ENCODE peak calls at places on chromosomes 12 and 14, in seven cellular contexts. Y is PC-9; O is ovary; R is right cardiac atrium; B is CD8-positive, alpha-beta T cell; L is fibroblast of lung; S is GM23248. U is an unnamed sample.
A peak's percentile ranks its signal among the peaks of the same experiment; 100 is the strongest.

GRCh38 chr12:121494093-121494787 is 86.6 kb downstream of the KDM2B start:
- DNase-seq in O (peak; percentile 25), Y (no peak), B (peak; percentile 71), R (no peak), S (peak; percentile 46), L (no peak), U (peak; percentile 13)

GRCh38 chr12:123354600-123354999 is 10.0 kb downstream of the SBNO1 start:
- DNase-seq in O (no peak), S (no peak), L (peak; percentile 32), Y (no peak), R (no peak), B (no peak), U (no peak)

GRCh38 chr12:14948672-14949071 is 10.3 kb upstream of the ERP27 start:
- DNase-seq in O (peak; percentile 51), Y (no peak), R (no peak), B (peak; percentile 58), L (peak; percentile 87), S (peak; percentile 75), U (peak; percentile 51)

GRCh38 chr14:59707778-59708635 is 131.4 kb upstream of the CCDC175 start:
- DNase-seq in R (no peak), L (peak; percentile 4), S (peak; percentile 2), O (no peak), B (no peak), Y (no peak), U (no peak)

GRCh38 chr12:102415515-102415914 is 64.8 kb downstream of the IGF1 start:
- DNase-seq in R (no peak), O (no peak), L (no peak), B (no peak), Y (no peak), S (no peak), U (no peak)

GRCh38 chr12:95319694-95320331 is 102.2 kb downstream of the VEZT start:
- DNase-seq in R (no peak), O (no peak), S (no peak), B (no peak), Y (peak; percentile 71), L (peak; percentile 61), U (no peak)

GRCh38 chr14:77830692-77831091 is 30.8 kb downstream of the ADCK1 start:
- DNase-seq in L (no peak), S (no peak), O (no peak), R (no peak), B (no peak), Y (peak; percentile 91), U (no peak)

GRCh38 chr12:124792961-124793441 is 70.7 kb downstream of the SCARB1 start:
- DNase-seq in O (no peak), S (no peak), L (peak; percentile 60), B (no peak), Y (no peak), R (no peak), U (no peak)

GRCh38 chr14:24741871-24742270 is 107.9 kb upstream of the GZMB start:
- DNase-seq in Y (no peak), O (no peak), S (peak; percentile 64), R (no peak), B (no peak), L (peak; percentile 72), U (no peak)

GRCh38 chr14:40292664-40293063 is 860.4 kb upstream of the FBXO33 start:
- DNase-seq in Y (no peak), R (no peak), S (no peak), O (no peak), B (no peak), L (no peak), U (no peak)

GRCh38 chr12:98352835-98353234 is 162.6 kb upstream of the TMPO start:
- DNase-seq in Y (no peak), R (no peak), S (peak; percentile 34), O (no peak), B (no peak), L (peak; percentile 67), U (no peak)

GRCh38 chr14:75969126-75969525 is 12.7 kb downstream of the TGFB3 start:
- DNase-seq in O (no peak), L (no peak), B (no peak), Y (no peak), R (no peak), S (no peak), U (no peak)

GRCh38 chr14:55926007-55926406 is 192.2 kb upstream of the PELI2 start:
- DNase-seq in O (no peak), B (no peak), Y (no peak), R (no peak), S (no peak), L (no peak), U (no peak)

GRCh38 chr12:124688356-124688992 is 121.1 kb upstream of the NCOR2 start:
- DNase-seq in S (no peak), Y (no peak), B (no peak), O (no peak), R (no peak), L (peak; percentile 51), U (no peak)

GRCh38 chr14:105879867-105880561 is 353.6 kb downstream of the TMEM121 start:
- DNase-seq in S (no peak), Y (no peak), L (no peak), R (no peak), B (peak; percentile 10), O (peak; percentile 4), U (no peak)

GRCh38 chr12:49086116-49086515 is 8.5 kb downstream of the DHH start:
- DNase-seq in R (no peak), L (peak; percentile 55), O (no peak), Y (no peak), B (no peak), S (peak; percentile 78), U (no peak)

GRCh38 chr14:20855652-20856291 is 35.4 kb upstream of the RNASE3 start:
- DNase-seq in O (peak; percentile 21), R (peak; percentile 71), S (peak; percentile 78), L (peak; percentile 53), Y (no peak), B (peak; percentile 25), U (peak; percentile 11)

GRCh38 chr12:51997156-51997555 is 9.6 kb upstream of the TAMALIN start:
- DNase-seq in Y (no peak), O (no peak), S (no peak), L (no peak), B (no peak), R (no peak), U (no peak)

GRCh38 chr12:65355461-65355860 is 77.0 kb downstream of the MSRB3 start:
- DNase-seq in O (no peak), S (peak; percentile 22), R (no peak), L (peak; percentile 81), Y (no peak), B (no peak), U (no peak)

GRCh38 chr12:510071-510825 is 50.5 kb downstream of the B4GALNT3 start:
- DNase-seq in L (no peak), R (no peak), Y (peak; percentile 83), B (no peak), O (no peak), S (peak; percentile 16), U (no peak)

GRCh38 chr14:35944847-35945246 is 118.7 kb downstream of the BRMS1L start:
- DNase-seq in L (no peak), O (no peak), B (no peak), S (no peak), Y (peak; percentile 40), R (no peak), U (no peak)

DNA sequence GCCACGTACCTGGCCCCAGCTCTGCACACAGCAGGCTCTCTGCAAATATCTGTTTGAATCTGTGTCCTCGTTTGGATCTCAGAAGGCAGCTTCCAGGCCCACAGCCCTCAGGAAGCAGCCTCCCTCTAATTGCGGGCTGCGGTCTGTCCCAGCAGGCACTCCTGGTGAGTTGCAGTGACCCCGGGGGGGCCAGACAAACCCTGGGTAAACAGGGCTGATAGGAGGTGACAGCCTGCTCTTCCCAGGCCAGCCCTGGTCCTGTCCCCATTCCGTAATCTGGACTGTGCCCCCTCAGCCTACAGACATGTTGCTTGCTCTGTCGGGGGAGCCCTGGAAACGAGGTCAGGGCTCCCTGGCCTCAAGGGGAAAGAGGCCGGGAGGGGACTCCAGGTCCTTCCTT is 2.0 kb downstream of the FOXN4 start:
- DNase-seq in S (no peak), L (no peak), O (no peak), Y (no peak), B (no peak), R (no peak), U (no peak)
- H3K27me3 ChIP-seq in S (peaks cover 71% of the 10 kb centered on the region), L (peaks cover 51% of the 10 kb centered on the region), O (no peaks in the 10 kb centered on the region), Y (peaks cover 41% of the 10 kb centered on the region), B (peaks cover 8% of the 10 kb centered on the region), R (no peaks in the 10 kb centered on the region), U (peaks cover 17% of the 10 kb centered on the region)

GRCh38 chr14:49250517-49250916 is 335.7 kb downstream of the RPS29 start:
- DNase-seq in B (no peak), R (peak; percentile 20), O (no peak), Y (no peak), L (no peak), S (no peak), U (no peak)

GRCh38 chr14:49250109-49250508 is 336.1 kb downstream of the RPS29 start:
- DNase-seq in Y (no peak), B (no peak), R (no peak), S (peak; percentile 64), L (peak; percentile 68), O (no peak), U (no peak)

GRCh38 chr14:49249022-49249421 is 337.2 kb downstream of the RPS29 start:
- DNase-seq in B (no peak), S (peak; percentile 55), L (peak; percentile 42), O (no peak), Y (no peak), R (no peak), U (no peak)
- H3K27me3 ChIP-seq in B (peaks cover 3% of the 10 kb centered on the region), S (no peaks in the 10 kb centered on the region), L (no peaks in the 10 kb centered on the region), O (no peaks in the 10 kb centered on the region), Y (no peaks in the 10 kb centered on the region), R (no peaks in the 10 kb centered on the region), U (no peaks in the 10 kb centered on the region)

GRCh38 chr12:53699673-53700015 is 23.8 kb upstream of the ATP5MC2 start:
- DNase-seq in Y (no peak), B (no peak), O (no peak), R (no peak), L (no peak), S (no peak), U (no peak)
- H3K27me3 ChIP-seq in Y (peaks cover 15% of the 10 kb centered on the region), B (peaks cover 35% of the 10 kb centered on the region), O (no peaks in the 10 kb centered on the region), R (no peaks in the 10 kb centered on the region), L (peaks cover 29% of the 10 kb centered on the region), S (peaks cover 46% of the 10 kb centered on the region), U (peaks cover 45% of the 10 kb centered on the region)

DNA sequence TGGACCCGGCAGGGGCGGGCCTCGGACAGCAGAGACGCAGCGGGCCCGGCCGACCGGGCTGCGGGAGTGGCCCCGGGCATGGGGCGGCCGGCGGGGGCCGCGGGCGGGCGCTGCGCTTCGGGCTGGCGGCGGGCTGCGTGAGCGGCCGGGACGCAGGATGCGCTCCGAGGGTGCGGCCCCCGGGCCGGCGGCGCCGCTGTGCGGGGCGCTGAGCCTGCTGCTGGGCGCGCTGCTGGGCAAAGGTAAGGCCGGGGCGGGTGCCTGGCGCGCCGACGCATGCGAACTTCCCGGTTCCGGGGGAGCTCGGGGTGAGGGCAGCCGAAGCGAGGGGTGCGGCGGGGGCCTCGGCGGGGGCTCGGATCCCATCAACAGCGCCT is 264 bp downstream of the TMEM132C start:
- DNase-seq in Y (no peak), R (peak; percentile 55), O (no peak), B (no peak), S (no peak), L (no peak), U (no peak)
- H3K27me3 ChIP-seq in Y (no peaks in the 10 kb centered on the region), R (peaks cover 3% of the 10 kb centered on the region), O (no peaks in the 10 kb centered on the region), B (peaks cover 4% of the 10 kb centered on the region), S (no peaks in the 10 kb centered on the region), L (no peaks in the 10 kb centered on the region), U (peaks cover 13% of the 10 kb centered on the region)